ENCODE peak calls at places on chromosomes 12 and 14, in four cellular contexts. D is DMS153, O is iris pigment epithelial cell, S is left lobe of liver. K is an unnamed sample.

GRCh38 chr12:81726634-81727033 is 32.5 kb downstream of the PPFIA2 start:
- DNase-seq in D (no peak), O (no peak), S (no peak), K (no peak)

GRCh38 chr14:102786758-102787157 is 9.5 kb downstream of the TRAF3 start:
- DNase-seq in D (no peak), O (peak), S (no peak), K (no peak)

GRCh38 chr14:58301416-58301815 is 3.1 kb downstream of the ARID4A start:
- DNase-seq in D (no peak), O (no peak), S (peak), K (no peak)

GRCh38 chr12:103391103-103391502 is 104.7 kb downstream of the C12orf42 start:
- DNase-seq in D (no peak), O (no peak), S (no peak), K (no peak)

GRCh38 chr14:66403183-66403582 is 83.0 kb upstream of the CCDC196 start:
- DNase-seq in D (peak), O (peak), S (no peak), K (no peak)

GRCh38 chr12:14558377-14559051 is 9.2 kb downstream of the PLBD1 start:
- DNase-seq in D (no peak), O (no peak), S (no peak), K (no peak)

GRCh38 chr12:91529829-91530228 is 347.2 kb upstream of the DCN start:
- DNase-seq in D (no peak), O (peak), S (no peak), K (no peak)

GRCh38 chr12:55930771-55931316 is at the start of gene DGKA:
- DNase-seq in D (peak), O (peak), S (no peak), K (no peak)

GRCh38 chr14:83164016-83164415 is 1630.4 kb upstream of the SEL1L start:
- DNase-seq in D (no peak), O (peak), S (no peak), K (no peak)

GRCh38 chr14:69499436-69499835 is 14.9 kb downstream of the PLEKHD1 start:
- DNase-seq in D (no peak), O (no peak), S (no peak), K (no peak)

GRCh38 chr14:85574849-85575616 is 45.1 kb downstream of the FLRT2 start:
- DNase-seq in D (no peak), O (no peak), S (no peak), K (no peak)